ENCODE peak calls at places on chromosome X, in eight cellular contexts. R is right lobe of liver, T is kidney epithelial cell, P is body of pancreas, B is neural progenitor cell, I is left lung, W is BJ, F is BE2C. L is an unnamed sample.

GRCh38 chrX:3160771-3161170 is 119.5 kb downstream of the ARSF start:
- DNase-seq in P (no peak), T (no peak), R (no peak), W (no peak), I (no peak), F (no peak), B (peak; percentile 75), L (no peak)

GRCh38 chrX:71953391-71953790 is 42.7 kb downstream of the NHSL2 start:
- DNase-seq in B (no peak), W (no peak), I (no peak), P (no peak), R (no peak), F (no peak), T (no peak), L (no peak)

GRCh38 chrX:23883737-23884354 is 23.9 kb downstream of the APOO start:
- DNase-seq in T (peak; percentile 56), I (no peak), W (peak; percentile 77), R (no peak), P (no peak), B (no peak), F (no peak), L (peak; percentile 63)

GRCh38 chrX:149691794-149692193 is 20.1 kb upstream of the MAGEA11 start:
- DNase-seq in W (no peak), T (no peak), P (no peak), F (no peak), B (no peak), I (no peak), R (no peak), L (no peak)

GRCh38 chrX:23035493-23035892 is 35.7 kb downstream of the DDX53 start:
- DNase-seq in B (peak; percentile 7), I (no peak), P (no peak), T (no peak), R (no peak), F (no peak), W (no peak), L (no peak)

GRCh38 chrX:46130246-46130645 is 415.0 kb downstream of the ZNF674 start:
- DNase-seq in T (no peak), R (no peak), P (no peak), W (no peak), F (no peak), B (peak; percentile 86), I (no peak), L (peak; percentile 3)

GRCh38 chrX:102835504-102836146 is 101.4 kb upstream of the RAB40AL start:
- DNase-seq in B (peak; percentile 19), T (no peak), I (no peak), P (peak; percentile 13), W (no peak), F (no peak), R (no peak), L (peak; percentile 51)

GRCh38 chrX:2928127-2928582 is 984 bp downstream of the ARSD start:
- DNase-seq in B (peak; percentile 85), T (peak; percentile 18), R (peak; percentile 84), P (peak; percentile 41), F (peak; percentile 15), W (no peak), I (peak; percentile 87), L (peak; percentile 67)

GRCh38 chrX:69031181-69031580 is 134.1 kb downstream of the PJA1 start:
- DNase-seq in W (no peak), P (no peak), B (peak; percentile 75), F (no peak), I (no peak), R (no peak), T (no peak), L (no peak)

GRCh38 chrX:15749642-15750610 is 11.9 kb downstream of the CA5B start:
- DNase-seq in T (no peak), I (no peak), R (no peak), F (no peak), P (no peak), B (no peak), W (no peak), L (no peak)

GRCh38 chrX:104136241-104137019 is 20.4 kb downstream of the SLC25A53 start:
- DNase-seq in W (no peak), T (peak; percentile 56), F (peak; percentile 71), R (no peak), I (no peak), P (peak; percentile 72), B (peak; percentile 89), L (peak; percentile 92)

GRCh38 chrX:24668111-24668510 is 21.0 kb upstream of the PCYT1B start:
- DNase-seq in T (no peak), R (no peak), W (no peak), F (peak; percentile 17), I (no peak), P (no peak), B (no peak), L (peak; percentile 74)

GRCh38 chrX:151458824-151459223 is 61.8 kb downstream of the VMA21 start:
- DNase-seq in W (no peak), F (no peak), T (peak; percentile 1), B (no peak), I (no peak), P (no peak), R (no peak), L (no peak)

GRCh38 chrX:105975382-105975781 is 63.1 kb downstream of the SERPINA7 start:
- DNase-seq in T (no peak), I (no peak), W (no peak), R (no peak), F (no peak), B (peak; percentile 4), P (no peak), L (peak; percentile 20)

GRCh38 chrX:41137589-41137988 is 52.3 kb downstream of the USP9X start:
- DNase-seq in F (no peak), B (no peak), P (no peak), R (no peak), W (no peak), T (no peak), I (no peak), L (no peak)

GRCh38 chrX:129347291-129347690 is 176.0 kb downstream of the SMARCA1 start:
- DNase-seq in R (no peak), P (no peak), I (no peak), F (no peak), B (peak; percentile 3), W (no peak), T (no peak), L (no peak)
- TF ChIP-seq CTCF in R (no peak), P (no peak), I (no peak), F (peak; percentile 6), B (peak; percentile 23), W (no peak), T (peak; percentile 16), L (no peak)

DNA sequence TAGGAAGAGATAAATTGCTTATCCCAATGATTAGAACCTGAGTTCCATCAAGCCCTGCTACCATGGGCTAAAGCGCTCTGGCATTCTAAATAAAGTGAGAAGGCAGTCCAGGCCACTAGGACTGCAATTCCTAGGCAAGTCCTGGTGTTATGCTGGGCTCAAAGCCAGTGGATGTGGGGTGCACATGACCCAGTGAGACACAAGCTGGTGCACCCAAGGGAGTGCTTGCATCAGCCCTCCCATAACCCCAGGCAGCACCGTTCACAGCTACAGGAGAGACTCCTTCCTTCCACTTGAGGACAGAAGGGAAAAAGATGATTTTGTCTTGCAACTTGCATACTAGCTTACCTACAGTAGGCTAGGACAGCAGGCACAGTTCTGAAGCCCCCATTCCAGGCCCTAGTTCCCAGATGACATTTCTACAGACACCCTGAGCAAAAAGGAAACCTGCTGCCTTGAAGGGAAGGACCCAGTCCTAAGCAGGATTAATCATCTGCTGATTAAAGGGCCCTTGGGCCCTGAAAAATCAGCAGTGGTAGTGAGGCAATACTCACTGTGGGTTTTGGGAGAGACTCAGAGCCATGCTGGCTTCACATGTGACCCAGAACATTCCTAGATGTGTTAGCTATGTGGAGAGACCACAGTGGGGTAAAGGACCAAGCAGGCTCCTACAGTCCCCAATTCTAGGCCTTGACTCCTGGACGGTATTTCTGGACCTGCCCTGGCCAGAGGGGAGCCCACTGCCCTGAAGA is 77.8 kb downstream of the KLHL13 start:
- DNase-seq in W (no peak), B (no peak), I (no peak), F (no peak), P (no peak), T (no peak), R (no peak), L (no peak)
- H3K36me3 ChIP-seq in W (no peaks in the 10 kb centered on the region), B (peaks cover 1% of the 10 kb centered on the region), I (no peaks in the 10 kb centered on the region), F (no peaks in the 10 kb centered on the region), P (no peaks in the 10 kb centered on the region), T (no peaks in the 10 kb centered on the region), R (no peaks in the 10 kb centered on the region), L (no peaks in the 10 kb centered on the region)

GRCh38 chrX:13471269-13471668 is 98.1 kb upstream of the EGFL6 start:
- DNase-seq in P (no peak), T (no peak), B (peak; percentile 39), I (no peak), W (no peak), R (no peak), F (no peak), L (no peak)
- TF ChIP-seq CTCF in P (no peak), T (no peak), B (no peak), I (no peak), W (no peak), R (no peak), F (no peak), L (no peak)

DNA sequence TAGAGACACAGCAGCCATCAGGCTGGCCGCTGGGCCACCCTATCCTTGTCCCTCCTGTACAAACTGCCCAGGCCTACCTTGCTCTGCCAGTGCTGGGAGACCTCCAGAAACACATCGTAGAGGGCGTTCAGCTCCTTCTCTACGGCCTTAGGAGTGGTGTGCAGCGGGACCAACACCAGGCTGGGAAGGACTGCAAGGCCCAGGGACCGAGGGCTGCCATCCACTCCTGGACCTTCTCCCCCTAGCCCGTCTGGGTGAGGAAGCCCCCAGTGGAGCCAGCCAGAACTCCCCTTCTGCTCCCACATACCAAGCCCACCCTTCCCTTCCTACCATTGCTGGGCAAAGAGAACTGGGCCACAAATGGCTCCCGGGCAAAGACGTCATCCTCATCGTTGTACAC is 5.0 kb downstream of the RPL10 start:
- DNase-seq in F (no peak), B (no peak), R (no peak), I (no peak), T (no peak), W (no peak), P (no peak), L (no peak)
- H3K36me3 ChIP-seq in F (peaks cover 33% of the 10 kb centered on the region), B (no peaks in the 10 kb centered on the region), R (no peaks in the 10 kb centered on the region), I (no peaks in the 10 kb centered on the region), T (peaks cover 2% of the 10 kb centered on the region), W (peaks cover 12% of the 10 kb centered on the region), P (no peaks in the 10 kb centered on the region), L (peaks cover 12% of the 10 kb centered on the region)

GRCh38 chrX:42189601-42190000 is 266.2 kb upstream of the CASK start:
- DNase-seq in P (no peak), F (no peak), R (no peak), I (no peak), W (no peak), T (no peak), B (no peak), L (peak; percentile 5)

DNA sequence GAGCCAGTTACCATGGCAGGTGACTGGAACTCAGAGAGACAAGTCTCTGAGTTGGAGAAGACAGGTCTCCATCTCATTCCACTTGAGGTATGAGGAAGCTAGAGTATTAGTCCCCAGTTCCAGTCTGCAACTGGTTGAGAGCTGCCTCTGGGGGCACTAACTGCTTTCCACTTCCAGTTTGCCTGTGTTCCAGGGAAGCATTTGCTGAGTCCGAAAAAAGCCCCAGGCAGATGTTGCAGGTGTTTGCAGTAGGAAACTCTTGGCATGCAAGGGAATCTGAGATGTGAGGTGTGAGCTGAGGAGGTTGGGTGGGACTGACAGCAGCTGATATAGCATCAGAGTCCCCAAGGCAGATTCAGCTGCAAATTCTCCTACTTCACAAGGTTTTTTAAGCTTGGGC is 272.2 kb upstream of the CASK start:
- DNase-seq in T (no peak), B (peak; percentile 5), P (no peak), R (no peak), F (no peak), I (no peak), W (no peak), L (no peak)
- TF ChIP-seq CTCF in T (no peak), B (no peak), P (no peak), R (no peak), F (no peak), I (no peak), W (no peak), L (no peak)